ENCODE peak calls at places on chromosomes 11 and 22, in four cellular contexts. One of them, this sample, is unnamed.

GRCh38 chr11:7573193-7573557 is 59.4 kb downstream of the PPFIBP2 start:
- DNase-seq in activated T-cell treated with anti-CD3 and anti-CD28 coated beads for 4 hours: no peak
- DNase-seq in choroid plexus epithelial cell: peak; percentile 58
- DNase-seq in EL: peak; percentile 60
- DNase-seq in this sample: no peak

GRCh38 chr11:34680918-34681554 is 60.1 kb downstream of the EHF start:
- DNase-seq in activated T-cell treated with anti-CD3 and anti-CD28 coated beads for 4 hours: no peak
- DNase-seq in choroid plexus epithelial cell: no peak
- DNase-seq in EL: peak; percentile 77
- DNase-seq in this sample: peak; percentile 91

GRCh38 chr11:65559535-65559934 is 1.4 kb upstream of the LTBP3 start:
- DNase-seq in activated T-cell treated with anti-CD3 and anti-CD28 coated beads for 4 hours: no peak
- DNase-seq in choroid plexus epithelial cell: peak; percentile 59
- DNase-seq in EL: no peak
- DNase-seq in this sample: no peak

GRCh38 chr11:117815262-117815803 is 9.2 kb downstream of the FXYD2 start:
- DNase-seq in activated T-cell treated with anti-CD3 and anti-CD28 coated beads for 4 hours: peak; percentile 55
- DNase-seq in choroid plexus epithelial cell: no peak
- DNase-seq in EL: no peak
- DNase-seq in this sample: no peak

GRCh38 chr22:35539910-35540599 is 576 bp upstream of the RASD2 start:
- DNase-seq in activated T-cell treated with anti-CD3 and anti-CD28 coated beads for 4 hours: peak; percentile 61
- DNase-seq in choroid plexus epithelial cell: peak; percentile 35
- DNase-seq in EL: peak; percentile 64
- DNase-seq in this sample: no peak

GRCh38 chr22:33112606-33113005 is 54.4 kb upstream of the SYN3 start:
- DNase-seq in activated T-cell treated with anti-CD3 and anti-CD28 coated beads for 4 hours: no peak
- DNase-seq in choroid plexus epithelial cell: no peak
- DNase-seq in EL: no peak
- DNase-seq in this sample: no peak

GRCh38 chr22:41876275-41876674 is 38.6 kb downstream of the SHISA8 start:
- DNase-seq in activated T-cell treated with anti-CD3 and anti-CD28 coated beads for 4 hours: no peak
- DNase-seq in choroid plexus epithelial cell: no peak
- DNase-seq in EL: peak; percentile 10
- DNase-seq in this sample: no peak

GRCh38 chr11:8258771-8259170 is 4.9 kb downstream of the LMO1 start:
- DNase-seq in activated T-cell treated with anti-CD3 and anti-CD28 coated beads for 4 hours: no peak
- DNase-seq in choroid plexus epithelial cell: no peak
- DNase-seq in EL: peak; percentile 52
- DNase-seq in this sample: peak; percentile 20

GRCh38 chr11:1628506-1629325 is 859 bp upstream of the KRTAP5-5 start:
- DNase-seq in activated T-cell treated with anti-CD3 and anti-CD28 coated beads for 4 hours: peak; percentile 36
- DNase-seq in choroid plexus epithelial cell: peak; percentile 39
- DNase-seq in EL: peak; percentile 47
- DNase-seq in this sample: peak; percentile 13

GRCh38 chr11:101022256-101022655 is 107.4 kb downstream of the PGR start:
- DNase-seq in activated T-cell treated with anti-CD3 and anti-CD28 coated beads for 4 hours: no peak
- DNase-seq in choroid plexus epithelial cell: no peak
- DNase-seq in EL: no peak
- DNase-seq in this sample: no peak

GRCh38 chr22:39994046-39994565 is 648 bp upstream of the FAM83F start:
- DNase-seq in activated T-cell treated with anti-CD3 and anti-CD28 coated beads for 4 hours: peak; percentile 50
- DNase-seq in choroid plexus epithelial cell: no peak
- DNase-seq in EL: no peak
- DNase-seq in this sample: no peak

GRCh38 chr11:64060263-64060860 is 24.6 kb downstream of the FLRT1 start:
- DNase-seq in activated T-cell treated with anti-CD3 and anti-CD28 coated beads for 4 hours: no peak
- DNase-seq in choroid plexus epithelial cell: no peak
- DNase-seq in EL: no peak
- DNase-seq in this sample: no peak

GRCh38 chr22:43711681-43712080 is 100.4 kb downstream of the EFCAB6 start:
- DNase-seq in activated T-cell treated with anti-CD3 and anti-CD28 coated beads for 4 hours: no peak
- DNase-seq in choroid plexus epithelial cell: no peak
- DNase-seq in EL: no peak
- DNase-seq in this sample: no peak